ENCODE peak calls at places on chromosomes 4 and X, in eight cellular contexts. M is MM.1S; Z is AG04449; J is non-pigmented ciliary epithelial cell; I is islet precursor cell; R is Jurkat, Clone E6-1; O is cardiac fibroblast; T is T follicular helper cell. X is an unnamed sample.

GRCh38 chr4:88014506-88014905 is 7.1 kb downstream of the PKD2 start:
- DNase-seq in M (no peak), Z (no peak), J (no peak), I (no peak), R (no peak), O (no peak), T (no peak), X (no peak)

GRCh38 chr4:185020293-185020808 is 2.1 kb downstream of the HELT start:
- DNase-seq in M (no peak), Z (no peak), J (no peak), I (no peak), R (no peak), O (peak), T (no peak), X (no peak)

GRCh38 chr4:99614491-99614890 is 39.9 kb downstream of the MTTP start:
- DNase-seq in M (no peak), Z (no peak), J (no peak), I (no peak), R (no peak), O (no peak), T (no peak), X (no peak)

GRCh38 chr4:33111106-33111505 is 2390.9 kb downstream of the PCDH7 start:
- DNase-seq in M (no peak), Z (no peak), J (no peak), I (no peak), R (no peak), O (peak), T (no peak), X (no peak)

GRCh38 chr4:786074-786741 is 39.7 kb downstream of the CPLX1 start:
- DNase-seq in M (no peak), Z (no peak), J (no peak), I (no peak), R (no peak), O (no peak), T (no peak), X (no peak)

GRCh38 chrX:84320606-84321005 is 132.6 kb upstream of the RPS6KA6 start:
- DNase-seq in M (no peak), Z (no peak), J (no peak), I (no peak), R (no peak), O (peak), T (no peak), X (no peak)

GRCh38 chr4:82790060-82790660 is 8.4 kb downstream of the SCD5 start:
- DNase-seq in M (no peak), Z (no peak), J (no peak), I (peak), R (no peak), O (no peak), T (no peak), X (no peak)

GRCh38 chr4:110865611-110866254 is 242.9 kb upstream of the PITX2 start:
- DNase-seq in M (no peak), Z (peak), J (peak), I (no peak), R (no peak), O (peak), T (no peak), X (no peak)

GRCh38 chr4:181848357-181848756 is 394.8 kb upstream of the TENM3 start:
- DNase-seq in M (no peak), Z (no peak), J (no peak), I (no peak), R (no peak), O (no peak), T (no peak), X (no peak)

GRCh38 chr4:187387709-187388108 is 607.9 kb upstream of the ZFP42 start:
- DNase-seq in M (no peak), Z (no peak), J (no peak), I (no peak), R (no peak), O (peak), T (no peak), X (no peak)

GRCh38 chr4:73222466-73223257 is 35.9 kb downstream of the ANKRD17 start:
- DNase-seq in M (peak), Z (peak), J (peak), I (peak), R (peak), O (peak), T (peak), X (peak)

GRCh38 chr4:16516796-16517413 is 290.6 kb upstream of the TAPT1 start:
- DNase-seq in M (no peak), Z (peak), J (peak), I (no peak), R (peak), O (peak), T (no peak), X (peak)

GRCh38 chr4:26081795-26082498 is 167.9 kb downstream of the SMIM20 start:
- DNase-seq in M (peak), Z (no peak), J (no peak), I (no peak), R (peak), O (peak), T (no peak), X (peak)

GRCh38 chrX:69305333-69306062 is 140.2 kb upstream of the PJA1 start:
- DNase-seq in M (no peak), Z (no peak), J (no peak), I (peak), R (no peak), O (no peak), T (no peak), X (no peak)

GRCh38 chrX:24927372-24927771 is 88.4 kb downstream of the ARX start:
- DNase-seq in M (no peak), Z (no peak), J (no peak), I (no peak), R (no peak), O (no peak), T (no peak), X (no peak)

GRCh38 chr4:142556048-142556447 is 290.1 kb downstream of the INPP4B start:
- DNase-seq in M (no peak), Z (no peak), J (no peak), I (no peak), R (no peak), O (no peak), T (no peak), X (no peak)

GRCh38 chrX:76076124-76076523 is 96.7 kb upstream of the PBDC1 start:
- DNase-seq in M (no peak), Z (no peak), J (no peak), I (no peak), R (no peak), O (no peak), T (no peak), X (no peak)

GRCh38 chrX:40132751-40133150 is 35.0 kb upstream of the BCOR start:
- DNase-seq in M (no peak), Z (peak), J (no peak), I (no peak), R (no peak), O (peak), T (no peak), X (no peak)

GRCh38 chr4:8553216-8553615 is 27.0 kb upstream of the GPR78 start:
- DNase-seq in M (no peak), Z (no peak), J (no peak), I (no peak), R (no peak), O (no peak), T (no peak), X (no peak)

GRCh38 chrX:41145920-41146608 is 60.8 kb downstream of the USP9X start:
- DNase-seq in M (no peak), Z (peak), J (peak), I (no peak), R (no peak), O (peak), T (no peak), X (peak)

GRCh38 chrX:94065091-94065490 is 391.1 kb downstream of the FAM133A start:
- DNase-seq in M (no peak), Z (no peak), J (no peak), I (no peak), R (no peak), O (no peak), T (no peak), X (no peak)

GRCh38 chrX:144918936-144919335 is 328.4 kb upstream of the SPANXN1 start:
- DNase-seq in M (no peak), Z (no peak), J (no peak), I (no peak), R (no peak), O (peak), T (no peak), X (no peak)

GRCh38 chrX:1421433-1422134 is 29.7 kb upstream of the SLC25A6 start:
- DNase-seq in M (no peak), Z (no peak), J (no peak), I (no peak), R (no peak), O (no peak), T (no peak), X (no peak)

GRCh38 chrX:54964766-54965511 is 29.0 kb downstream of the PFKFB1 start:
- DNase-seq in M (no peak), Z (no peak), J (no peak), I (no peak), R (peak), O (no peak), T (no peak), X (no peak)

GRCh38 chrX:56764153-56764974 is 35.3 kb downstream of the NBDY start:
- DNase-seq in M (peak), Z (no peak), J (no peak), I (peak), R (peak), O (peak), T (peak), X (no peak)

X was measured in Kasumi-1.